ENCODE peak calls at places on chromosomes 7 and 10, in four cellular contexts. F is upper lobe of right lung, J is OCI-LY7, C is GM06990. O is an unnamed sample.
A peak's percentile ranks its signal among the peaks of the same experiment; 100 is the strongest.

GRCh38 chr10:107553470-107553869 is 389.0 kb upstream of the SORCS1 start:
- DNase-seq in F (no peak), J (no peak), C (no peak), O (no peak)

GRCh38 chr10:107692072-107692471 is 527.6 kb upstream of the SORCS1 start:
- DNase-seq in F (no peak), J (no peak), C (no peak), O (no peak)

GRCh38 chr10:88270871-88271713 is 312.0 kb downstream of the RNLS start:
- DNase-seq in F (no peak), J (peak; percentile 30), C (peak; percentile 84), O (peak; percentile 86)

GRCh38 chr7:116210345-116211005 is at the start of gene TES:
- DNase-seq in F (peak; percentile 91), J (no peak), C (peak; percentile 90), O (peak; percentile 90)

GRCh38 chr7:35716038-35716803 is 21.3 kb upstream of the HERPUD2 start:
- DNase-seq in F (no peak), J (no peak), C (no peak), O (no peak)

GRCh38 chr7:22842383-22842903 is 19.8 kb upstream of the TOMM7 start:
- DNase-seq in F (no peak), J (no peak), C (no peak), O (no peak)

GRCh38 chr10:44650576-44651394 is 260.4 kb upstream of the TMEM72 start:
- DNase-seq in F (no peak), J (no peak), C (no peak), O (no peak)

GRCh38 chr7:39664057-39664456 is 40.7 kb downstream of the RALA start:
- DNase-seq in F (no peak), J (no peak), C (no peak), O (no peak)

GRCh38 chr7:101166909-101167644 is 1.7 kb upstream of the VGF start:
- DNase-seq in F (no peak), J (no peak), C (no peak), O (peak; percentile 4)

GRCh38 chr10:67609996-67610793 is 85.8 kb downstream of the CTNNA3 start:
- DNase-seq in F (no peak), J (no peak), C (no peak), O (no peak)

GRCh38 chr10:31619410-31620095 is 300.5 kb downstream of the ZEB1 start:
- DNase-seq in F (no peak), J (no peak), C (no peak), O (no peak)

GRCh38 chr10:70255329-70256299 is 22.4 kb upstream of the PPA1 start:
- DNase-seq in F (no peak), J (no peak), C (no peak), O (no peak)